ENCODE peak calls at places on chromosomes 12 and 14, in four cellular contexts. One of them, this sample, is unnamed.

GRCh38 chr12:103495158-103495782 is 498 bp downstream of the C12orf42 start:
- DNase-seq in HepG2: no peak
- DNase-seq in H1: peak
- DNase-seq in K562: peak
- DNase-seq in this sample: no peak

GRCh38 chr14:103130965-103131364 is 7.7 kb downstream of the TNFAIP2 start:
- DNase-seq in H1: no peak
- DNase-seq in K562: no peak
- DNase-seq in HepG2: no peak
- DNase-seq in this sample: no peak

GRCh38 chr12:132160671-132161045 is 16.4 kb downstream of the NOC4L start:
- DNase-seq in H1: no peak
- DNase-seq in HepG2: no peak
- DNase-seq in K562: no peak
- DNase-seq in this sample: no peak

GRCh38 chr14:38127356-38127755 is 80.3 kb upstream of the SSTR1 start:
- DNase-seq in HepG2: no peak
- DNase-seq in H1: no peak
- DNase-seq in K562: no peak
- DNase-seq in this sample: no peak

GRCh38 chr12:98253641-98254040 is 261.7 kb upstream of the TMPO start:
- DNase-seq in HepG2: no peak
- DNase-seq in K562: no peak
- DNase-seq in H1: no peak
- DNase-seq in this sample: no peak

GRCh38 chr14:33931439-33931838 is 19.4 kb downstream of the EGLN3 start:
- DNase-seq in H1: no peak
- DNase-seq in K562: no peak
- DNase-seq in HepG2: no peak
- DNase-seq in this sample: no peak

GRCh38 chr14:97350894-97351713 is 553.9 kb downstream of the VRK1 start:
- DNase-seq in H1: no peak
- DNase-seq in K562: no peak
- DNase-seq in HepG2: no peak
- DNase-seq in this sample: no peak

GRCh38 chr12:92075425-92075891 is 70.2 kb downstream of the BTG1 start:
- DNase-seq in HepG2: no peak
- DNase-seq in H1: no peak
- DNase-seq in K562: peak
- DNase-seq in this sample: no peak

GRCh38 chr14:104968153-104968527 is 10.0 kb downstream of the AHNAK2 start:
- DNase-seq in H1: peak
- DNase-seq in HepG2: no peak
- DNase-seq in K562: peak
- DNase-seq in this sample: no peak

GRCh38 chr12:27905285-27906126 is 67.0 kb downstream of the PTHLH start:
- DNase-seq in K562: no peak
- DNase-seq in HepG2: no peak
- DNase-seq in H1: no peak
- DNase-seq in this sample: no peak

GRCh38 chr12:109510196-109510595 is 32.8 kb downstream of the UBE3B start:
- DNase-seq in H1: no peak
- DNase-seq in HepG2: no peak
- DNase-seq in K562: no peak
- DNase-seq in this sample: no peak

GRCh38 chr12:99386907-99387306 is 260.6 kb upstream of the GARIN6 start:
- DNase-seq in K562: no peak
- DNase-seq in H1: no peak
- DNase-seq in HepG2: peak
- DNase-seq in this sample: peak

GRCh38 chr12:27534060-27534764 is 10.2 kb downstream of the PPFIBP1 start:
- DNase-seq in HepG2: no peak
- DNase-seq in K562: no peak
- DNase-seq in H1: no peak
- DNase-seq in this sample: no peak

GRCh38 chr14:34794217-34794616 is 79.8 kb upstream of the CFL2 start:
- DNase-seq in HepG2: no peak
- DNase-seq in H1: no peak
- DNase-seq in K562: no peak
- DNase-seq in this sample: no peak

GRCh38 chr12:63302269-63302940 is 151.4 kb upstream of the AVPR1A start:
- DNase-seq in H1: no peak
- DNase-seq in K562: no peak
- DNase-seq in HepG2: no peak
- DNase-seq in this sample: no peak

GRCh38 chr14:102280376-102280962 is 24.5 kb downstream of the MOK start:
- DNase-seq in HepG2: no peak
- DNase-seq in K562: no peak
- DNase-seq in H1: no peak
- DNase-seq in this sample: no peak

GRCh38 chr14:25953532-25954144 is 644.2 kb downstream of the NOVA1 start:
- DNase-seq in H1: no peak
- DNase-seq in HepG2: no peak
- DNase-seq in K562: no peak
- DNase-seq in this sample: peak

GRCh38 chr14:82778008-82778407 is 1244.4 kb upstream of the SEL1L start:
- DNase-seq in K562: no peak
- DNase-seq in H1: no peak
- DNase-seq in HepG2: no peak
- DNase-seq in this sample: no peak

GRCh38 chr12:11310336-11310735 is at the start of gene PRB4:
- DNase-seq in K562: no peak
- DNase-seq in H1: no peak
- DNase-seq in HepG2: no peak
- DNase-seq in this sample: no peak

GRCh38 chr14:101405931-101406330 is 155.4 kb upstream of the DIO3 start:
- DNase-seq in H1: no peak
- DNase-seq in HepG2: no peak
- DNase-seq in K562: no peak
- DNase-seq in this sample: no peak

GRCh38 chr12:108000111-108000510 is 129.0 kb upstream of the WSCD2 start:
- DNase-seq in HepG2: no peak
- DNase-seq in K562: no peak
- DNase-seq in H1: no peak
- DNase-seq in this sample: no peak

GRCh38 chr14:80946187-80946586 is 4.6 kb upstream of the CEP128 start:
- DNase-seq in HepG2: no peak
- DNase-seq in K562: no peak
- DNase-seq in H1: no peak
- DNase-seq in this sample: no peak

GRCh38 chr12:104516821-104517220 is 60.1 kb downstream of the CHST11 start:
- DNase-seq in H1: no peak
- DNase-seq in HepG2: no peak
- DNase-seq in K562: no peak
- DNase-seq in this sample: no peak

DNA sequence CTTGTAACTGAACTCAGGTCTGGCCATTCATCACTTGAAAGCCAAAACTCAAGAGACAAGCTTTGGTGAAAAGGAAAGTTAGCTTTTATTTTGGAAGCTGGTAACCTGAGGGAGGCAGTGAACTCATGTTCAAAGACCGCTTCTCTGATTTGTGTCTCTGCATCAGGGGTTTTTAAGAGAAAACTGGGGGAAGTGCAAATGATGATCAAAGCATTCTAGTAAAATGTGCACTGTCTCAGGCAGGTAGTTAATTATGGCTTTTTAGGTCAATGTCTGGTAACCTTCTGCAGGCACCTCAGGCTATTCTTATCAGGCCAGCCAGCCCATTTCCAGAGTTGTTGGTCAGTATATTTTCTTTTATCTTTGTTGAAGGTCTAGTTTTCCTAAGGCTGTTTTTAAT is 162.2 kb downstream of the SYT10 start:
- DNase-seq in K562: no peak
- DNase-seq in HepG2: no peak
- DNase-seq in H1: no peak
- DNase-seq in this sample: no peak
- TF ChIP-seq JUND in K562: no peak
- TF ChIP-seq JUND in HepG2: no peak
- TF ChIP-seq JUND in H1: no peak
- TF ChIP-seq JUND in this sample: no peak

DNA sequence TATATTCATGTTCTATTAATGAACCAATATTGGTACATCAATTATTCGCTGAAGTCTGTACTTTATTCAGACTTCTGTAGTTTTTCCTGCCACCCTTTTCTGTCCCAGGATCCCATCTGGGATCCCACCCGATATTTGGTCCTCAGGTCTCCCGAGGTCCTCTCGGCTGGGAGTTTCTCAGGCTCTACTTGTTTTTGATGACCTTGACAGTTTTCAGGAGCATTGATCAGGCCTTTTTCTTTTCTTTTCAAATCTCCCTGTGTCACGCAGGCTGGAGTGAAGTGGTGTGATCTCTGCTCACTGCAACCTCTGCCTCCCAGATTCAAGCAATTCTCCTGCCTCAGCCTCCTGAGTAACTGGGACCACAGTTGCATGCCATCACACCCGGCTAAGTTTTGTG is 11.2 kb downstream of the BRI3BP start:
- DNase-seq in K562: no peak
- DNase-seq in HepG2: no peak
- DNase-seq in H1: no peak
- DNase-seq in this sample: no peak
- TF ChIP-seq JUND in K562: no peak
- TF ChIP-seq JUND in HepG2: no peak
- TF ChIP-seq JUND in H1: no peak
- TF ChIP-seq JUND in this sample: no peak

GRCh38 chr12:80269953-80270552 is 170.7 kb downstream of the OTOGL start:
- DNase-seq in H1: no peak
- DNase-seq in HepG2: peak
- DNase-seq in K562: peak
- DNase-seq in this sample: peak
- TF ChIP-seq JUND in H1: no peak
- TF ChIP-seq JUND in HepG2: no peak
- TF ChIP-seq JUND in K562: no peak
- TF ChIP-seq JUND in this sample: no peak

GRCh38 chr12:40001406-40001805 is 104.5 kb downstream of the SLC2A13 start:
- DNase-seq in K562: no peak
- DNase-seq in H1: no peak
- DNase-seq in HepG2: no peak
- DNase-seq in this sample: no peak

DNA sequence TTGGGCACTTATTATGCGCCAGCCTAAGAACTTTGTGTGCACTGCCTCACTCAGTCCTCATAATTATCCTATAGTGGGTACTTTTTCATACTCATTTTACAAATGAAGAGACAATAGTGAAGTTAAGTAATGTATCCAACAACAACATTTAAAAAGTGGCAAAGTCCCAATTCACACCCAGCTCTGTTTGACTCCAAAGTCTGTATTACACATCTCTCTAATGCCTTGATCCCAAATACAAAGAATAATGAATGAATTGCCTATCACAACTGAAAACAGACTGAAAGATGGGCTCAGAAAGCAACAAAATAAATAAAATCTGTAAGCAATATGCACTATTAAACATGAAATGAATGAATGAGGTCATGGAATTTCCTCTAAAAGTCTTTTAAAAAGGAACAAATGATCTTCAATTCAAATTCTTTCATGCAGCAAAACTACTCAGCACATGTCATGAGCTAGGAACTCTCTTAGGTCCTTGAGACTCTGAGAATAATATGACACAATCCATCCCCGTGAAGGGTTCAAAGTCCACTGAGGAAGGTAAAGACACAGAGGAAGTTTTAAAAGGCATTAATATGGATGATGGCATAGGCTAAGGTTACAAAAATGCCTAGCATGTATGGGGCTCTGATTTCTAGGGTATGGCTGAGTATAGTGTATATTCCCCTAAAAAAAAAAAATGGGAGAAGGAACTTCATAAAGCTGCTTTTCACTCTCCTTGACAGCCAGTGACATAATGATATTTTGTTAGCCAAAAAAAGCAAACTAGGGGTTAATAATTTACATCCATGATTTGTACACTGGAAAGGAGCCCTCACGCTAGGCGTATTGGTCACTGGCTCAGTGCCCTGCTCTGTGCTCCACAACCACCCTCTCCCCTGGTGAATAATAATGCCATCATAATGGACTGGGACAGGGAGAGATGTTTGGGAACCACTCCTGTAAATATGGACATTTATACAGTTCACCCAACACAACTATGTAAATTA is 103.4 kb downstream of the SLC2A13 start:
- DNase-seq in H1: no peak
- DNase-seq in K562: no peak
- DNase-seq in HepG2: peak
- DNase-seq in this sample: no peak
- TF ChIP-seq JUND in H1: no peak
- TF ChIP-seq JUND in K562: no peak
- TF ChIP-seq JUND in HepG2: no peak
- TF ChIP-seq JUND in this sample: no peak

GRCh38 chr12:20451759-20452158 is 83.4 kb downstream of the PDE3A start:
- DNase-seq in K562: no peak
- DNase-seq in H1: no peak
- DNase-seq in HepG2: no peak
- DNase-seq in this sample: no peak

GRCh38 chr12:20452496-20452895 is 84.2 kb downstream of the PDE3A start:
- DNase-seq in K562: no peak
- DNase-seq in HepG2: no peak
- DNase-seq in H1: no peak
- DNase-seq in this sample: no peak

GRCh38 chr12:20453756-20454310 is 85.5 kb downstream of the PDE3A start:
- DNase-seq in HepG2: no peak
- DNase-seq in H1: no peak
- DNase-seq in K562: no peak
- DNase-seq in this sample: no peak

GRCh38 chr12:20448781-20449180 is 80.4 kb downstream of the PDE3A start:
- DNase-seq in H1: no peak
- DNase-seq in K562: no peak
- DNase-seq in HepG2: no peak
- DNase-seq in this sample: no peak

DNA sequence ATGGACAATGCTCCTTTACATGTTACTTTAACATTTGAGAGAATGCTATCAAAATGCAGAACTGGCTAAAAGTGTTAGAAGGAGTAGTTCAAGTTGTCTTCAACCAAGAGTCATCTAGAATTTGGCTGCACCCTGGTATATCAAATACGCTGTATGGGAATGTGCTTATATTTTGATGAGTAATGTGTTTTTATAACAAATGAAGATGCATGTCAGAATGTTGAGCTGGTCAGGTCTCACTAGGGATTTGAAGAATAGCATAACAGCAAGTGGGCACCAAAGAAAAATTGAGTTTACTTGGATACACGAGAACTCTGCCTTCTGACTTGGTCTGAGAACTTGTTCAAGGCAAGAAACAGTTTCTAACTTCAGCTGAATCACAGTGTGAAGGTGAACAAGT is 82.3 kb downstream of the PDE3A start:
- DNase-seq in HepG2: no peak
- DNase-seq in K562: no peak
- DNase-seq in H1: no peak
- DNase-seq in this sample: no peak
- TF ChIP-seq JUND in HepG2: no peak
- TF ChIP-seq JUND in K562: no peak
- TF ChIP-seq JUND in H1: no peak
- TF ChIP-seq JUND in this sample: no peak

This sample was measured in T47D.